ENCODE peak calls at places on chromosomes 16 and 17, in six cellular contexts. V is ACHN, H is type B pancreatic cell, A is left colon, Q is iris pigment epithelial cell, M is A549. L is an unnamed sample.

GRCh38 chr17:15351925-15352324 is 10.5 kb upstream of the TEKT3 start:
- DNase-seq in V (no peak), H (no peak), A (no peak), Q (peak; percentile 92), M (peak; percentile 86), L (no peak)

GRCh38 chr16:86016201-86016965 is 117.4 kb downstream of the IRF8 start:
- DNase-seq in V (peak; percentile 52), H (no peak), A (no peak), Q (peak; percentile 63), M (peak; percentile 79), L (peak; percentile 71)

GRCh38 chr17:77865716-77866115 is 92.8 kb upstream of the TNRC6C start:
- DNase-seq in V (no peak), H (no peak), A (no peak), Q (no peak), M (no peak), L (no peak)

GRCh38 chr16:17776888-17777287 is 306.1 kb upstream of the XYLT1 start:
- DNase-seq in V (no peak), H (no peak), A (no peak), Q (no peak), M (no peak), L (no peak)

GRCh38 chr16:9465150-9465549 is 373.7 kb downstream of the HAPSTR1 start:
- DNase-seq in V (no peak), H (no peak), A (no peak), Q (no peak), M (no peak), L (no peak)

GRCh38 chr16:88938119-88938932 is 38.7 kb downstream of the CBFA2T3 start:
- DNase-seq in V (no peak), H (no peak), A (no peak), Q (no peak), M (no peak), L (no peak)

GRCh38 chr17:40075216-40076100 is 12.7 kb downstream of the THRA start:
- DNase-seq in V (peak; percentile 60), H (no peak), A (peak; percentile 83), Q (no peak), M (no peak), L (peak; percentile 70)

GRCh38 chr17:82373731-82374625 is 2.4 kb downstream of the UTS2R start:
- DNase-seq in V (no peak), H (no peak), A (no peak), Q (no peak), M (no peak), L (no peak)

GRCh38 chr16:87392823-87393679 is 915 bp downstream of the MAP1LC3B start:
- DNase-seq in V (peak; percentile 54), H (no peak), A (peak; percentile 74), Q (peak; percentile 55), M (peak; percentile 41), L (peak; percentile 37)

GRCh38 chr17:31457391-31458234 is 66.1 kb downstream of the RAB11FIP4 start:
- DNase-seq in V (no peak), H (no peak), A (no peak), Q (no peak), M (no peak), L (no peak)

GRCh38 chr16:28189237-28189636 is 22.5 kb downstream of the XPO6 start:
- DNase-seq in V (no peak), H (no peak), A (no peak), Q (peak; percentile 64), M (no peak), L (no peak)

GRCh38 chr16:51035711-51036110 is 115.4 kb downstream of the SALL1 start:
- DNase-seq in V (no peak), H (no peak), A (no peak), Q (no peak), M (no peak), L (no peak)

GRCh38 chr16:56279132-56279531 is 87.8 kb downstream of the GNAO1 start:
- DNase-seq in V (no peak), H (no peak), A (no peak), Q (no peak), M (no peak), L (peak; percentile 5)

GRCh38 chr17:72579990-72580320 is 459.1 kb downstream of the SOX9 start:
- DNase-seq in V (no peak), H (no peak), A (no peak), Q (no peak), M (no peak), L (no peak)

GRCh38 chr16:27369806-27370205 is 32.2 kb upstream of the IL21R start:
- DNase-seq in V (no peak), H (no peak), A (no peak), Q (peak; percentile 66), M (no peak), L (no peak)

GRCh38 chr16:20887207-20887606 is 13.0 kb downstream of the DCUN1D3 start:
- DNase-seq in V (no peak), H (no peak), A (no peak), Q (no peak), M (no peak), L (no peak)